ENCODE peak calls at places on chromosomes 16 and 17, in seven cellular contexts. Y, F, L, Z, O, U and K are unnamed samples.

GRCh38 chr17:1830288-1830687 is 483 bp downstream of the RPA1 start:
- DNase-seq in Y (no peak), U (no peak), Z (no peak), F (no peak), O (no peak), L (no peak), K (no peak)

GRCh38 chr17:82258555-82258954 is 14.9 kb downstream of the CSNK1D start:
- DNase-seq in O (no peak), F (no peak), Y (no peak), L (no peak), Z (no peak), U (no peak), K (no peak)

GRCh38 chr17:39132192-39132600 is 19.2 kb downstream of the PLXDC1 start:
- DNase-seq in L (peak), Z (no peak), Y (no peak), U (peak), F (peak), O (no peak), K (peak)

GRCh38 chr17:39139137-39139516 is 12.3 kb downstream of the PLXDC1 start:
- DNase-seq in Y (no peak), Z (peak), F (peak), O (no peak), L (no peak), U (peak), K (peak)

GRCh38 chr16:69709456-69710084 is 16.8 kb downstream of the NQO1 start:
- DNase-seq in O (no peak), F (peak), Z (peak), Y (peak), U (no peak), L (no peak), K (peak)

GRCh38 chr17:66542183-66542966 is 240.0 kb downstream of the PRKCA start:
- DNase-seq in O (no peak), L (no peak), F (peak), U (no peak), Z (no peak), Y (no peak), K (peak)

GRCh38 chr16:80948886-80949502 is 57.7 kb downstream of the CMC2 start:
- DNase-seq in Z (no peak), F (peak), Y (no peak), U (no peak), L (peak), O (peak), K (peak)

GRCh38 chr17:48840441-48840840 is 9.6 kb downstream of the CALCOCO2 start:
- DNase-seq in O (no peak), F (no peak), Y (no peak), U (no peak), L (no peak), Z (no peak), K (no peak)

GRCh38 chr17:66747561-66748275 is 87.2 kb upstream of the CACNG5 start:
- DNase-seq in F (peak), O (no peak), Y (peak), L (no peak), U (peak), Z (no peak), K (peak)

GRCh38 chr17:21705021-21705601 is 12.8 kb downstream of the KCNJ18 start:
- DNase-seq in F (no peak), U (no peak), Y (peak), O (no peak), L (no peak), Z (no peak), K (no peak)

GRCh38 chr16:67847064-67847861 is at the start of gene CENPT:
- DNase-seq in O (peak), L (no peak), Z (no peak), Y (peak), F (peak), U (no peak), K (peak)

GRCh38 chr16:78094166-78094565 is 5.3 kb upstream of the WWOX start:
- DNase-seq in O (no peak), L (no peak), Z (no peak), F (no peak), U (no peak), Y (no peak), K (no peak)

GRCh38 chr17:31820691-31821435 is 38.2 kb downstream of the COPRS start:
- DNase-seq in O (no peak), Z (no peak), U (no peak), F (peak), L (no peak), Y (no peak), K (no peak)

GRCh38 chr16:55253987-55254386 is 70.0 kb upstream of the IRX6 start:
- DNase-seq in F (no peak), O (no peak), Y (no peak), L (no peak), U (no peak), Z (no peak), K (no peak)

GRCh38 chr16:55261301-55261700 is 62.7 kb upstream of the IRX6 start:
- DNase-seq in L (no peak), U (no peak), F (no peak), Z (no peak), Y (peak), O (no peak), K (no peak)

GRCh38 chr16:55255890-55256289 is 68.1 kb upstream of the IRX6 start:
- DNase-seq in L (no peak), Z (no peak), Y (no peak), O (peak), U (no peak), F (no peak), K (no peak)

GRCh38 chr16:55256412-55257016 is 67.5 kb upstream of the IRX6 start:
- DNase-seq in L (no peak), F (no peak), U (no peak), Y (peak), Z (no peak), O (no peak), K (no peak)

DNA sequence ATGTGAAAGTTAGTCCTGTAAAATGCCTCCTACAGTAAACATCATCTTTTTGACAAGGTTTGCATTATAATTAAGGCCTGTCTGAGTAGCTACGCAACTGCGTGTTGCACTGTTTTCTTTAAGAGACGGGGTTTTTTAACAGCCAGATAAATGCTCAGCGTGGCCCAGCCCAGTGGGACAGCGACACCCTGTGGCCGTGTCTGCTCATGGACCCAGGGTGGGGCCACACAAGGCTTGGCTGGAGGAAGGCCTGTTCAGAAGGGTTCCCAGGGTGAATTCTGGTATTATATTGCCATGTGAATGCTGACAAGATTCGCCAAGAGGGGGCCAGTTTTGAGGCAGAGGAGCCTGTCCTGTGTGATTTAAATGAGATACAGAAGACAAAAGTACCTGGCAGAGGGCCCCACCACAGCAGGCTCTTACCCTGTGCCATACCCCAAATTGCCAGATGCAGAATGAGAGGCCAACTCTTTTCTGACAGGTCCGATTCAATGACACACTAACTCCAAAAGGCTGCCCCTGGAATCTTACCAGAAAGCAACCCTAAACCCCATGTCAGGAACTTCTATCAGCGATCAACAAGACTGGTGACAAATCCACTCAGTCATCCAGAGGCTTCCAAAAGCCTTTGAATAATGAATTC is 65.9 kb upstream of the IRX6 start:
- DNase-seq in F (peak), U (no peak), Z (no peak), Y (peak), O (peak), L (peak), K (no peak)
- TF ChIP-seq CTCF in F (peak), U (peak), Z (peak), Y (no peak), O (peak), L (peak), K (peak)

GRCh38 chr16:1557576-1557975 is 24.1 kb downstream of the TMEM204 start:
- DNase-seq in U (no peak), Y (no peak), Z (no peak), F (no peak), L (no peak), O (no peak), K (no peak)

GRCh38 chr16:1553976-1554825 is 20.7 kb downstream of the TMEM204 start:
- DNase-seq in U (no peak), L (no peak), Z (no peak), O (no peak), Y (no peak), F (no peak), K (no peak)

GRCh38 chr16:1557074-1557473 is 23.6 kb downstream of the TMEM204 start:
- DNase-seq in F (no peak), Y (no peak), U (no peak), Z (no peak), O (no peak), L (no peak), K (no peak)

GRCh38 chr16:1554826-1555445 is 21.5 kb downstream of the TMEM204 start:
- DNase-seq in Z (no peak), U (no peak), Y (no peak), L (no peak), F (no peak), O (no peak), K (no peak)

GRCh38 chr16:1556254-1556653 is 22.8 kb downstream of the TMEM204 start:
- DNase-seq in L (no peak), U (no peak), Y (no peak), O (no peak), F (no peak), Z (no peak), K (no peak)
- TF ChIP-seq CTCF in L (no peak), U (no peak), Y (no peak), O (no peak), F (no peak), Z (no peak), K (no peak)

GRCh38 chr16:56697456-56698155 is 15.3 kb downstream of the MT1X start:
- DNase-seq in Z (no peak), F (no peak), L (no peak), U (no peak), Y (peak), O (no peak), K (no peak)
- TF ChIP-seq CTCF in Z (no peak), F (no peak), L (no peak), U (no peak), Y (no peak), O (no peak), K (no peak)

GRCh38 chr16:58755989-58756649 is 22.0 kb upstream of the GOT2 start:
- DNase-seq in Y (peak), Z (no peak), U (peak), F (peak), O (peak), L (peak), K (peak)
- TF ChIP-seq CTCF in Y (no peak), Z (peak), U (peak), F (peak), O (no peak), L (peak), K (peak)